ENCODE peak calls at places on chromosome 17, in six cellular contexts. One of them, this sample, is unnamed.

GRCh38 chr17:76414334-76415295 is 30.2 kb downstream of the SPHK1 start:
- DNase-seq in amygdala: no peak
- DNase-seq in GM19239: no peak
- DNase-seq in activated CD4-positive, alpha-beta T cell treated with anti-CD3 and anti-CD28 coated beads for 24 hours: no peak
- DNase-seq in amniotic epithelial cell: peak; percentile 21
- DNase-seq in hypothalamus: no peak
- DNase-seq in this sample: no peak

GRCh38 chr17:18921485-18921884 is 30.5 kb upstream of the SLC5A10 start:
- DNase-seq in activated CD4-positive, alpha-beta T cell treated with anti-CD3 and anti-CD28 coated beads for 24 hours: no peak
- DNase-seq in amniotic epithelial cell: no peak
- DNase-seq in hypothalamus: no peak
- DNase-seq in amygdala: no peak
- DNase-seq in GM19239: no peak
- DNase-seq in this sample: no peak

GRCh38 chr17:72393553-72393952 is 272.7 kb downstream of the SOX9 start:
- DNase-seq in hypothalamus: no peak
- DNase-seq in amygdala: no peak
- DNase-seq in amniotic epithelial cell: peak; percentile 84
- DNase-seq in GM19239: no peak
- DNase-seq in activated CD4-positive, alpha-beta T cell treated with anti-CD3 and anti-CD28 coated beads for 24 hours: no peak
- DNase-seq in this sample: no peak

GRCh38 chr17:5789443-5789842 is 205.1 kb upstream of the NLRP1 start:
- DNase-seq in amniotic epithelial cell: no peak
- DNase-seq in hypothalamus: no peak
- DNase-seq in activated CD4-positive, alpha-beta T cell treated with anti-CD3 and anti-CD28 coated beads for 24 hours: no peak
- DNase-seq in amygdala: no peak
- DNase-seq in GM19239: no peak
- DNase-seq in this sample: no peak

GRCh38 chr17:41404024-41404651 is 6.7 kb upstream of the KRT31 start:
- DNase-seq in activated CD4-positive, alpha-beta T cell treated with anti-CD3 and anti-CD28 coated beads for 24 hours: no peak
- DNase-seq in GM19239: no peak
- DNase-seq in amygdala: no peak
- DNase-seq in amniotic epithelial cell: peak; percentile 95
- DNase-seq in hypothalamus: no peak
- DNase-seq in this sample: no peak

GRCh38 chr17:80457236-80457856 is 19.1 kb downstream of the NPTX1 start:
- DNase-seq in amygdala: no peak
- DNase-seq in amniotic epithelial cell: no peak
- DNase-seq in activated CD4-positive, alpha-beta T cell treated with anti-CD3 and anti-CD28 coated beads for 24 hours: no peak
- DNase-seq in hypothalamus: no peak
- DNase-seq in GM19239: no peak
- DNase-seq in this sample: no peak

GRCh38 chr17:49998836-49999511 is 4.0 kb upstream of the DLX3 start:
- DNase-seq in amniotic epithelial cell: no peak
- DNase-seq in GM19239: no peak
- DNase-seq in hypothalamus: no peak
- DNase-seq in amygdala: no peak
- DNase-seq in activated CD4-positive, alpha-beta T cell treated with anti-CD3 and anti-CD28 coated beads for 24 hours: no peak
- DNase-seq in this sample: no peak

GRCh38 chr17:30254150-30254549 is 18.7 kb upstream of the SLC6A4 start:
- DNase-seq in GM19239: no peak
- DNase-seq in amniotic epithelial cell: no peak
- DNase-seq in activated CD4-positive, alpha-beta T cell treated with anti-CD3 and anti-CD28 coated beads for 24 hours: no peak
- DNase-seq in hypothalamus: no peak
- DNase-seq in amygdala: no peak
- DNase-seq in this sample: no peak

GRCh38 chr17:17535957-17536356 is 39.8 kb upstream of the RASD1 start:
- DNase-seq in hypothalamus: no peak
- DNase-seq in activated CD4-positive, alpha-beta T cell treated with anti-CD3 and anti-CD28 coated beads for 24 hours: no peak
- DNase-seq in amygdala: no peak
- DNase-seq in GM19239: no peak
- DNase-seq in amniotic epithelial cell: no peak
- DNase-seq in this sample: no peak

GRCh38 chr17:47694018-47694817 is at the start of gene TBKBP1:
- DNase-seq in amniotic epithelial cell: peak; percentile 52
- DNase-seq in hypothalamus: no peak
- DNase-seq in activated CD4-positive, alpha-beta T cell treated with anti-CD3 and anti-CD28 coated beads for 24 hours: no peak
- DNase-seq in amygdala: peak; percentile 50
- DNase-seq in GM19239: no peak
- DNase-seq in this sample: no peak

GRCh38 chr17:5694507-5694906 is 110.2 kb upstream of the NLRP1 start:
- DNase-seq in hypothalamus: no peak
- DNase-seq in amniotic epithelial cell: no peak
- DNase-seq in activated CD4-positive, alpha-beta T cell treated with anti-CD3 and anti-CD28 coated beads for 24 hours: no peak
- DNase-seq in GM19239: no peak
- DNase-seq in amygdala: no peak
- DNase-seq in this sample: no peak

GRCh38 chr17:60640503-60640902 is 37.1 kb upstream of the BCAS3 start:
- DNase-seq in activated CD4-positive, alpha-beta T cell treated with anti-CD3 and anti-CD28 coated beads for 24 hours: no peak
- DNase-seq in hypothalamus: no peak
- DNase-seq in amygdala: no peak
- DNase-seq in GM19239: no peak
- DNase-seq in amniotic epithelial cell: peak; percentile 30
- DNase-seq in this sample: no peak

GRCh38 chr17:46853896-46854444 is 2.6 kb downstream of the WNT9B start:
- DNase-seq in hypothalamus: no peak
- DNase-seq in activated CD4-positive, alpha-beta T cell treated with anti-CD3 and anti-CD28 coated beads for 24 hours: no peak
- DNase-seq in GM19239: no peak
- DNase-seq in amniotic epithelial cell: peak; percentile 82
- DNase-seq in amygdala: no peak
- DNase-seq in this sample: no peak